ENCODE peak calls at places on chromosomes 4 and X, in five cellular contexts. A is BJ, D is astrocyte of the cerebellum, G is GM06990, W is stomach. Z is an unnamed sample.

GRCh38 chrX:100647095-100647494 is 3.1 kb downstream of the SRPX2 start:
- DNase-seq in D (no peak), A (no peak), G (no peak), W (no peak), Z (no peak)

GRCh38 chr4:137664055-137664405 is 131.7 kb upstream of the PCDH18 start:
- DNase-seq in G (no peak), W (no peak), D (peak; percentile 43), A (peak; percentile 88), Z (no peak)

GRCh38 chrX:73944582-73944947 is 359.4 kb upstream of the ZCCHC13 start:
- DNase-seq in G (no peak), A (no peak), W (no peak), D (no peak), Z (no peak)

GRCh38 chr4:147610666-147611065 is 6.5 kb upstream of the TMEM184C start:
- DNase-seq in W (no peak), D (no peak), A (no peak), G (no peak), Z (no peak)

GRCh38 chrX:135287266-135287823 is 21.9 kb upstream of the ETDC start:
- DNase-seq in W (no peak), D (no peak), G (no peak), A (no peak), Z (no peak)

GRCh38 chrX:110966839-110967238 is 129.2 kb upstream of the PAK3 start:
- DNase-seq in W (no peak), G (no peak), D (no peak), A (no peak), Z (no peak)

GRCh38 chr4:7911044-7911578 is 28.6 kb downstream of the AFAP1 start:
- DNase-seq in D (no peak), G (no peak), A (no peak), W (no peak), Z (no peak)

GRCh38 chrX:1106478-1107210 is 105.8 kb downstream of the CRLF2 start:
- DNase-seq in A (no peak), G (no peak), D (no peak), W (no peak), Z (no peak)

GRCh38 chr4:48375651-48376291 is 34.4 kb downstream of the SLAIN2 start:
- DNase-seq in A (no peak), D (peak; percentile 53), G (no peak), W (peak; percentile 31), Z (no peak)

GRCh38 chr4:40349561-40350198 is 14.5 kb downstream of the CHRNA9 start:
- DNase-seq in W (no peak), A (no peak), G (no peak), D (no peak), Z (peak; percentile 72)

GRCh38 chrX:70527053-70527452 is 82.4 kb downstream of the DLG3 start:
- DNase-seq in G (no peak), A (no peak), W (no peak), D (no peak), Z (no peak)

GRCh38 chr4:105555409-105555808 is 3.0 kb downstream of the ARHGEF38 start:
- DNase-seq in G (no peak), W (no peak), A (no peak), D (no peak), Z (no peak)

GRCh38 chr4:140158234-140159030 is 4.4 kb upstream of the MAML3 start:
- DNase-seq in A (no peak), D (peak; percentile 59), W (peak; percentile 71), G (no peak), Z (no peak)

GRCh38 chr4:53908661-53909078 is 155.7 kb downstream of the CHIC2 start:
- DNase-seq in G (peak; percentile 10), W (peak; percentile 51), D (peak; percentile 85), A (peak; percentile 74), Z (peak; percentile 51)

GRCh38 chr4:98641906-98642668 is 16.3 kb downstream of the TSPAN5 start:
- DNase-seq in G (no peak), W (no peak), D (no peak), A (no peak), Z (no peak)

GRCh38 chr4:117700111-117700892 is 334.0 kb upstream of the NDST3 start:
- DNase-seq in D (no peak), A (no peak), G (no peak), W (no peak), Z (no peak)

GRCh38 chr4:2069986-2070385 is 10.9 kb downstream of the NAT8L start:
- DNase-seq in D (no peak), W (no peak), A (no peak), G (no peak), Z (no peak)

GRCh38 chr4:2415881-2416563 is 2.4 kb downstream of the ZFYVE28 start:
- DNase-seq in G (no peak), W (no peak), D (no peak), A (no peak), Z (no peak)

GRCh38 chrX:1417921-1418875 is 26.3 kb upstream of the SLC25A6 start:
- DNase-seq in D (no peak), G (no peak), W (no peak), A (no peak), Z (no peak)

GRCh38 chr4:66562276-66562806 is 892.1 kb upstream of the EPHA5 start:
- DNase-seq in G (no peak), D (peak; percentile 62), A (no peak), W (no peak), Z (no peak)

GRCh38 chr4:52892880-52893279 is 30.8 kb downstream of the RASL11B start:
- DNase-seq in W (no peak), G (no peak), A (no peak), D (no peak), Z (no peak)

GRCh38 chrX:37817176-37817575 is 30.2 kb downstream of the DYNLT3 start:
- DNase-seq in A (no peak), G (no peak), W (no peak), D (no peak), Z (no peak)

GRCh38 chr4:61921890-61922289 is 721.8 kb downstream of the ADGRL3 start:
- DNase-seq in G (no peak), D (no peak), A (no peak), W (no peak), Z (no peak)

GRCh38 chr4:145880355-145880960 is 58.2 kb downstream of the ZNF827 start:
- DNase-seq in W (no peak), A (no peak), D (no peak), G (no peak), Z (no peak)

GRCh38 chr4:119517361-119518229 is 111.0 kb downstream of the PDE5A start:
- DNase-seq in A (peak; percentile 80), W (no peak), D (no peak), G (no peak), Z (no peak)

GRCh38 chrX:2664497-2664896 is 26.6 kb upstream of the CD99 start:
- DNase-seq in A (peak; percentile 59), D (no peak), W (no peak), G (no peak), Z (no peak)

GRCh38 chr4:104015680-104016079 is 295.9 kb upstream of the TACR3 start:
- DNase-seq in G (no peak), W (no peak), D (no peak), A (no peak), Z (no peak)

GRCh38 chr4:76156635-76157034 is 8.4 kb upstream of the NUP54 start:
- DNase-seq in G (no peak), A (no peak), D (no peak), W (no peak), Z (no peak)

GRCh38 chr4:13635281-13635799 is 7.8 kb upstream of the BOD1L1 start:
- DNase-seq in A (no peak), D (no peak), W (no peak), G (no peak), Z (no peak)

GRCh38 chr4:184404047-184404446 is 70.3 kb downstream of the IRF2 start:
- DNase-seq in G (no peak), A (no peak), D (no peak), W (no peak), Z (no peak)

GRCh38 chr4:118850813-118851173 is 14.9 kb upstream of the SEC24D start:
- DNase-seq in W (no peak), A (no peak), D (no peak), G (no peak), Z (no peak)

GRCh38 chr4:74117024-74117534 is 18.1 kb upstream of the CXCL2 start:
- DNase-seq in W (peak; percentile 77), D (peak; percentile 97), A (peak; percentile 92), G (no peak), Z (peak; percentile 99)

GRCh38 chr4:108008721-108009120 is 19.0 kb downstream of the HADH start:
- DNase-seq in G (no peak), W (no peak), A (peak; percentile 43), D (no peak), Z (no peak)

GRCh38 chr4:62912531-62912930 is 1496.7 kb downstream of the TECRL start:
- DNase-seq in G (no peak), A (no peak), D (no peak), W (no peak), Z (no peak)

GRCh38 chr4:7739077-7739917 is 200.4 kb downstream of the AFAP1 start:
- DNase-seq in A (no peak), W (no peak), G (no peak), D (no peak), Z (no peak)

GRCh38 chr4:185307136-185307950 is 88.4 kb downstream of the LRP2BP start:
- DNase-seq in D (no peak), G (peak; percentile 81), W (no peak), A (no peak), Z (no peak)

GRCh38 chrX:81301877-81302276 is 100.0 kb downstream of the SH3BGRL start:
- DNase-seq in D (no peak), A (no peak), W (no peak), G (no peak), Z (no peak)

GRCh38 chr4:15182600-15183222 is 180.4 kb downstream of the CPEB2 start:
- DNase-seq in A (no peak), W (no peak), G (no peak), D (no peak), Z (no peak)

GRCh38 chr4:38832624-38833528 is 23.7 kb downstream of the TLR6 start:
- DNase-seq in D (no peak), A (no peak), G (no peak), W (no peak), Z (no peak)
- TF ChIP-seq CTCF in D (no peak), A (no peak), G (peak; percentile 29), W (no peak), Z (peak; percentile 28)

GRCh38 chr4:41678086-41678485 is 70.4 kb downstream of the PHOX2B start:
- DNase-seq in W (no peak), A (no peak), D (peak; percentile 20), G (no peak), Z (no peak)
- H3K4me3 ChIP-seq in W (no peak overlapping the region), A (no peak overlapping the region), D (no peak overlapping the region), G (no peak overlapping the region), Z (no peak overlapping the region)

DNA sequence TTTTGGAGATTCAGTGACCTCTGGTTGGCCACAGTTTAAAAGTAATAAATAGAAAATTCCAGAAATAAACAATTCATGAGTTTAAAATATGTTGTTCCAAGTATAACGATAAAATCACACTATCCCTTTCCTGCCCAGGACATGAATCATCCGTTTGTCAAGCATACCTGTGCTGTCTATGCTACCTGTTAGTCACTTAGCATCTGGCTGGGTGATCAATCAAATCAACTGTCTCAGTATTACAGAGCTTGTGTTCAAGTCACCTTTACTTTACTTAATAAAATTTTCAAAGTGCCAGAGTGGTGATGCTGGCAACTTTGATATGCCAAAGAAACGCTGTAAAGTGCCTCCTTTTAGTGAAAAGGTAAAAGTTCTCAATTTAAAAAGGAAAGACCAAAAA is 979.5 kb upstream of the NDST4 start:
- DNase-seq in D (no peak), W (no peak), A (no peak), G (no peak), Z (no peak)
- TF ChIP-seq CTCF in D (no peak), W (no peak), A (no peak), G (no peak), Z (no peak)

GRCh38 chr4:126513596-126513995 is 1119.2 kb upstream of the INTU start:
- DNase-seq in A (no peak), W (no peak), D (no peak), G (no peak), Z (no peak)

GRCh38 chr4:126512998-126513397 is 1119.8 kb upstream of the INTU start:
- DNase-seq in G (no peak), W (no peak), A (no peak), D (no peak), Z (no peak)
- H3K4me3 ChIP-seq in G (no peak overlapping the region), W (no peak overlapping the region), A (no peak overlapping the region), D (no peak overlapping the region), Z (no peak overlapping the region)